ENCODE peak calls at places on chromosome 13, in five cellular contexts. J is heart right ventricle, U is MM.1S, D is psoas muscle, C is thoracic aorta. W is an unnamed sample.
A peak's percentile ranks its signal among the peaks of the same experiment; 100 is the strongest.

GRCh38 chr13:26999499-26999898 is 172.1 kb downstream of the USP12 start:
- DNase-seq in J (no peak), U (no peak), C (no peak), D (no peak), W (no peak)

GRCh38 chr13:75550159-75550567 is 572 bp downstream of the UCHL3 start:
- DNase-seq in C (peak; percentile 18), U (peak; percentile 22), J (peak; percentile 13), D (no peak), W (peak; percentile 37)

GRCh38 chr13:66348745-66349720 is 881.1 kb downstream of the PCDH9 start:
- DNase-seq in J (peak; percentile 6), U (no peak), D (no peak), C (no peak), W (peak; percentile 34)

GRCh38 chr13:90448466-90449037 is 898.9 kb upstream of the MIR17HG start:
- DNase-seq in D (no peak), U (no peak), C (no peak), J (no peak), W (no peak)

GRCh38 chr13:34672631-34673030 is 269.4 kb upstream of the NBEA start:
- DNase-seq in D (no peak), C (no peak), U (no peak), J (no peak), W (no peak)

GRCh38 chr13:24630851-24631341 is 49.3 kb upstream of the ATP12A start:
- DNase-seq in C (no peak), U (no peak), D (no peak), J (no peak), W (peak; percentile 65)

GRCh38 chr13:105894711-105895110 is 640.8 kb downstream of the EFNB2 start:
- DNase-seq in J (no peak), D (no peak), C (no peak), U (no peak), W (no peak)

GRCh38 chr13:18943273-18943672 is 238.4 kb downstream of the TUBA3C start:
- DNase-seq in J (no peak), C (no peak), D (no peak), U (no peak), W (no peak)

GRCh38 chr13:111659842-111660241 is 339.4 kb downstream of the TEX29 start:
- DNase-seq in J (no peak), U (no peak), D (no peak), C (no peak), W (no peak)

GRCh38 chr13:90293793-90294361 is 1053.6 kb upstream of the MIR17HG start:
- DNase-seq in C (no peak), J (no peak), D (no peak), U (no peak), W (no peak)

GRCh38 chr13:111429064-111429558 is 108.7 kb downstream of the TEX29 start:
- DNase-seq in U (no peak), J (peak; percentile 17), D (no peak), C (no peak), W (peak; percentile 52)

GRCh38 chr13:48161530-48162179 is 66.8 kb upstream of the MED4 start:
- DNase-seq in C (peak; percentile 7), J (peak; percentile 57), D (peak; percentile 29), U (no peak), W (peak; percentile 60)

GRCh38 chr13:110412132-110412912 is 105.2 kb downstream of the COL4A2 start:
- DNase-seq in D (peak; percentile 86), J (peak; percentile 93), C (peak; percentile 75), U (peak; percentile 63), W (peak; percentile 82)

DNA sequence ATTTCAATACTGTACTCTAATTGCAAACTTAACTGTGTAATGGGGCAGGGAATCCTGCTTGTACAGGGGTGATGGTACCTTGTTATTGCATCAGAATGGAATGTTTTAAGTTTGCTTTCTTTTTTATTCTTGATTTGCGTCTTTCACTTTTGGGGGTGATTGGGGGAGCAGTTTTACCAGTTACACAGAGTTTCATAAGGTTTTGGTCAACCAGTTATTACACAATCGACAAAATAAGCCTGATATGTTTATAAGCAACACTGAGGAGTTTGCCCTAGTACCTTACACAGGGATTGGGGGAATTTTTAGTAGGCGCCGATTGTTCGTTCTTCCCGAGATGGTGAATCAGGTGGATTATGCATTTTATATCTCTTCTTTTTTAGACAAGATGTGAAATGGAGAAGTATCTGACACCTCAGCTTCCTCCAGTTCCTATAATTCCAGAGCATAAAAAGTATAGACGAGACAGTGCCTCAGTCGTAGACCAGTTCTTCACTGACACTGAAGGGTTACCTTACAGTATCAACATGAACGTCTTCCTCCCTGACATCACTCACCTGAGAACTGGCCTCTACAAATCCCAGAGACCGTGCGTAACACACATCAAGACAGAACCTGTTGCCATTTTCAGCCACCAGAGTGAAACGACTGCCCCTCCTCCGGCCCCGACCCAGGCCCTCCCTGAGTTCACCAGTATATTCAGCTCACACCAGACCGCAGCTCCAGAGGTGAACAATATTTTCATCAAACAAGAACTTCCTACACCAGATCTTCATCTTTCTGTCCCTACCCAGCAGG is 2.9 kb downstream of the KLF5 start:
- DNase-seq in D (no peak), U (no peak), C (no peak), J (no peak), W (no peak)
- H3K27ac ChIP-seq in D (peak overlapping the region; percentile 74), U (no peak overlapping the region), C (no peak overlapping the region), J (no peak overlapping the region), W (no peak overlapping the region)

DNA sequence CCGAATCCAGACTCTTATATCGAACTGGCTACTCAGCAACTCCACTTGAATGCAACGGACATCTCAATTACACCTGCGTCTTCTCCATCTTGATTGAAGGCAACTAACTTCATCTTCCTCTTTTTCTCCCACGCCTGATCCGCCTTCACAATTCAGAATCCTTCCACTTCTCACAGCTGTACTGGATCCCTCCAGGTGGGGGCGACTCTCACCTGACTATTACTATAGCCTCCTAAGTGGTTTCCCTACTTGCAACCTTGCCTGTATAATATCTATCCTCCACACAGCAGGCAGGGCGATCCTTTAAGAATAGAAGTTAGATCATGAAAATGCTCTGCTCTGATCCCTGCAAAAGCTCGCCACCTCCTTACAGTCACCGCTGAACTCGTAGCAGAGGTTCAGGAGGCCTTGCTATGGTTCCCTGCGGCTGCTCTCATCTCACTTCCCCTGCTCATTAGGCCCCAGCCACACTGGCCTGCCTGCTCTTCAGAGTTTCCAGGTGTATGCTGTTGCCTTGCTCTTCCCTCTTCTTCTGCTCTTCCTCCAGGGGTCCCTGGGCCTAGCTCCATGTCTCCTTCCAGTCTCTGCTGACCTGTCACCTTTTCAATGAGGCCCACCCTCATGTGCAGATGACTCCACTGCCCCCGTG is 31.9 kb downstream of the RFXAP start:
- DNase-seq in D (no peak), U (no peak), J (no peak), C (no peak), W (no peak)
- TF ChIP-seq CTCF in D (peak; percentile 12), U (no peak), J (no peak), C (no peak), W (no peak)

DNA sequence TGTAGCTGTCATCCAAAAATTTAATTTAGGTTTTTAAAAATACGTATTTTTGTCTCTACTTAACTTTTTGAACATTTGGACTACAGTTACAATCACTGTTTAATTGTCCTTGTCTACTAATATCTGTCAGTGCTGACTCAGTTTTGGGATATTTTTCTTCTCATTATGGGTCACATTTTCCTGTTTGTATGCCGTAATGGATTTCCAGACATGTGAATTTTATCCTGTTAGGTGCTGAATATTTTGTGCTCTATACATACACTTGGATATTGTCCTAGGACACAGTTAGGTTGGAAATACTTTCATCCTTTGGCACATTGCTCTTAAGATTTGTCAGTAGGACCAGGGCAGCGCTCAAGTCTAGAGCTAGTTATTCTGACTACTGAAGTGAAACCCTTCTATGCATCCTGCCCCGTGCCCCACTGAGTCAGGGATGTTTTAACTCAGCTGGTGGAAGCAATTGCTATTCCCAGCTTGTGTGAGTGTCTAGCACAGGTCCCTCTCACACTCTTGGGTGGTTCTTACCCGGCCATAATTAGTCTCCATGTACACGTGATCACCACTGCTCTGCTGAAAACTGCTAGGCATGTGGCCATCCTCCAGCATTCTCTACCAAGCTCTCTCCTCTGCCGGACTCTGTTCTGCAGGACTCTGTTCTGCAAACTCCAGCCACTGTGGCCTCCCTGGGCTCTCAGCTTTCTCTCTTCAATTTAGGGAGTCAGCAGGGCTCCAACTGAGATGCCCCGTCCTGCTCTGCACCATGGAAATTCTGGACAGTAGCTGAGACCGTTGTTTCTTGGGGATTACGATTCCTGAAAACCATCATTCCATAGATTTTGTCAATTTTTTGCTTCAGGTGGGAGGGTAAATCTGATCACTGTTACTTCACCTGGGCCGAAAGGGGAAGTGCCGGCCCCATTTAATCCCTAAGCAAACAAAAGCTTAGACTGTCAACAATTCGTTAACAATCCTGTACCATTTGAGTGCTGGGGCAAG is 11.1 kb downstream of the PROZ start:
- DNase-seq in U (no peak), D (no peak), J (peak; percentile 62), C (no peak), W (no peak)
- H3K27ac ChIP-seq in U (no peak overlapping the region), D (no peak overlapping the region), J (no peak overlapping the region), C (no peak overlapping the region), W (no peak overlapping the region)

DNA sequence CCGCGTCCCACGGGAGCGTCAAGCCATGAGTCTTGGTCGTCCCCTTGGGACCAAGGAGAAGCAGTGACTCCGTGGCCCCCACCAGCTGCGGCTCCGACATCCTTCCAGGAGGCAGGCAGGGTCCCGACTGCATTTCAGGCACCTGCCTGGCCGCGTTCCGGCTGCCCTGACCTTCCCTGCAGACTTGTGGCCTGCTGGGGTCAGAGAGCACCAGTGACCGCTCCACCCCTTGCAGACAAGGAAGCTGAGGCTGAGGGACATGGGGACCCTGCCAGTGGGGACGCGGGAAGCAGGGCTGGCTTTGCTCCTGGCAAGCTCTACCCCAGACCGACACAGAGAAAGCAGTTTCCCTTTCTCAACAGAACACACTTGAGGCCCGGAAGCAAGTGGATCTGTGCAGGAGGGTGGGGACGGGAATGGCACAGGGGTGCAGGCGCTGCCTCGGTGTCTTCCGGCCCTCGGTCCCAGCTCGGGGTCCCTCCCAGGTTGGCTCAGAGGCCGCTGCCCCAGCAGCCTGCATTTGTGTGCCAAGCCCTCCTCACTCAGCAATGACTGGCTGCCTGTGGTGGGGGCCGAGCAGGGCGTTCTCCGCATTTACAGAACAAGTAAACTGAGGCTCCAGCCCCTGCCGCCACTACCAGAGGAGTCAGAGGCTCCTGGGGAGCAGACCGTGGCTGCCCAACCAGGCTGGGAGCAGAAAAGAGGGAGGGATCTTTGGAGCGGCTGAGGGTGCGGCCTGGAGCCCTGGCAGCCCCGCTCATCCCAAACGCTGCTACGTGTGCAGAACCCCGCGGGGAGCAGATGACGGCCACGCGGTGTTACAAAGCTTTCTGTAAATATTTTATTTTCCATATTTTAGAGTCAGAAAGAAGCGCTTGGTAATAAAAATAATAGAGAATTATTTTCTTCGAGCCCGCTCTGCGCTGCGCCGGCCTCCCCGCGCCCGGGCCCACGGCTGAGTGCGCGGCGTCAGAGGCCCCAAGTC is 43.9 kb downstream of the GAS6 start:
- DNase-seq in D (no peak), J (no peak), U (no peak), C (no peak), W (no peak)
- TF ChIP-seq CTCF in D (no peak), J (no peak), U (no peak), C (no peak), W (no peak)

W was measured in lung.